ENCODE peak calls at places on chromosome 5, in nine cellular contexts. V, Y, X, U, A, S, G, N and D are unnamed samples. For H3K4me1, the result is how much of the 10 kb centered on the place peaks cover.

GRCh38 chr5:16935271-16936149 is 578 bp downstream of the MYO10 start:
- DNase-seq in V (peak), Y (no peak), X (peak), U (peak), A (no peak), S (peak), G (peak), N (no peak), D (no peak)

GRCh38 chr5:139439013-139439903 is at the start of gene DNAJC18:
- DNase-seq in V (peak), Y (peak), X (peak), U (peak), A (peak), S (peak), G (peak), N (peak), D (peak)

GRCh38 chr5:53091304-53091703 is 18.3 kb downstream of the MOCS2 start:
- DNase-seq in V (no peak), Y (no peak), X (no peak), U (no peak), A (no peak), S (no peak), G (no peak), N (no peak), D (no peak)

GRCh38 chr5:89309268-89309667 is 426.3 kb upstream of the MEF2C start:
- DNase-seq in V (no peak), Y (no peak), X (no peak), U (no peak), A (no peak), S (no peak), G (no peak), N (no peak), D (no peak)

GRCh38 chr5:163894645-163895044 is 389.2 kb downstream of the MAT2B start:
- DNase-seq in V (no peak), Y (no peak), X (no peak), U (no peak), A (no peak), S (no peak), G (no peak), N (no peak), D (no peak)

GRCh38 chr5:176447538-176447981 is 625 bp upstream of the FAF2 start:
- DNase-seq in V (no peak), Y (no peak), X (no peak), U (no peak), A (peak), S (no peak), G (no peak), N (no peak), D (no peak)

GRCh38 chr5:87411586-87412416 is 929 bp downstream of the CCNH start:
- DNase-seq in V (peak), Y (peak), X (peak), U (peak), A (peak), S (peak), G (peak), N (peak), D (no peak)

GRCh38 chr5:113212244-113212920 is 222.4 kb downstream of the TSSK1B start:
- DNase-seq in V (no peak), Y (no peak), X (no peak), U (no peak), A (no peak), S (peak), G (peak), N (no peak), D (peak)

GRCh38 chr5:138303365-138303764 is 28.2 kb downstream of the CDC25C start:
- DNase-seq in V (no peak), Y (no peak), X (no peak), U (no peak), A (peak), S (no peak), G (no peak), N (no peak), D (no peak)

GRCh38 chr5:141843156-141843927 is 34.9 kb downstream of the PCDH1 start:
- DNase-seq in V (no peak), Y (no peak), X (no peak), U (no peak), A (no peak), S (no peak), G (peak), N (no peak), D (no peak)
- H3K4me1 ChIP-seq in V (under half), Y (under half), X (half or more), U (under half), A (under half), S (under half), G (under half), N (under half), D (under half)

GRCh38 chr5:3075309-3075708 is 323.8 kb upstream of the IRX2 start:
- DNase-seq in V (no peak), Y (no peak), X (no peak), U (no peak), A (peak), S (no peak), G (no peak), N (no peak), D (no peak)
- TF ChIP-seq CTCF in V (no peak), Y (no peak), X (no peak), U (no peak), A (no peak), S (no peak), G (no peak), N (no peak), D (no peak)

GRCh38 chr5:169635933-169636332 is 1.1 kb upstream of the DOCK2 start:
- DNase-seq in V (no peak), Y (no peak), X (no peak), U (no peak), A (no peak), S (no peak), G (no peak), N (no peak), D (no peak)

GRCh38 chr5:169634606-169635005 is 2.5 kb upstream of the DOCK2 start:
- DNase-seq in V (no peak), Y (no peak), X (no peak), U (no peak), A (no peak), S (no peak), G (no peak), N (no peak), D (no peak)

GRCh38 chr5:169637856-169638190 is 748 bp downstream of the DOCK2 start:
- DNase-seq in V (no peak), Y (no peak), X (peak), U (no peak), A (no peak), S (no peak), G (peak), N (no peak), D (no peak)

GRCh38 chr5:169636477-169637084 is 494 bp upstream of the DOCK2 start:
- DNase-seq in V (no peak), Y (no peak), X (no peak), U (no peak), A (no peak), S (no peak), G (no peak), N (no peak), D (no peak)

DNA sequence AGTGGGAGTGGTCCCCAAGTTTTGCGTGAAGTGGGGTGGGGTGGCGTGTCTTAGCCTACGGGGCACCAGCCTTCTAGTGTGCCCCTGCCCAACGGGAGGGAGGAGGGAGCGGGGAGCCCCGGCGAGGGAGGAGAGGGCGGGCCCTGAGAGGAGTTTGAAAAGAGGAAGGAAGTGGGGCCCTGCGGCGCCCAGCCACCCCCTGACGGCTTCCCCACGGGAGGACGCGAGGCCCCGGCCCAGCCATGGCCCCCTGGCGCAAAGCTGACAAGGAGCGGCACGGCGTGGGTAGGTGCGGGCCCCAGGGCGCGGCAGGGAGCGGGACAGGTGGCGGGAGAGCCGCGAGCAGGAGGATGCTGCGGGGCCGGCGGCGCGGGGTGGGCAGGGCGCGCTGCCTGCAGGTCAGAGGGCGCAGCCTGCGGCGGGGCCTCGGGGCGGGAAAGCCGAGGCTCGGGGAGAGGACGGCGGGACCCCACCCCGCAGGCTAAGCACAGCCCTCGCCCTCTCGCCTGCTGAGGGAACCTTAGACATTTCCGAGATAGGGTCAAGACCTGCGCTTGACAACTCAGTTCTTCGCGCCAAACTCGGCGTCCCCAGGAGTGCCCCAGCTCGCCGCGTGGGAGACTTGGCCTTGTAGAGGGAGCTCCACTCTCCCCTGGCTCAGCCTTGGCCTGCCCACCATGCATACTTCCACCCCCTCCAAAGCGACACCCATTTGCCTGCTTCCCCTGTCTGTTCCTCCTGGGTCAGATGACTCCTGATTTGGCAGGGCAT is at the start of gene DOCK2:
- DNase-seq in V (peak), Y (no peak), X (peak), U (no peak), A (peak), S (peak), G (peak), N (peak), D (no peak)
- H3K4me3 ChIP-seq in V (peak), Y (no peak), X (peak), U (no peak), A (peak), S (no peak), G (no peak), N (peak), D (peak)

GRCh38 chr5:116564322-116564721 is 10.3 kb downstream of the SEMA6A start:
- DNase-seq in V (no peak), Y (no peak), X (no peak), U (no peak), A (no peak), S (no peak), G (peak), N (no peak), D (no peak)

GRCh38 chr5:116563909-116564308 is 10.7 kb downstream of the SEMA6A start:
- DNase-seq in V (no peak), Y (no peak), X (no peak), U (no peak), A (no peak), S (no peak), G (no peak), N (no peak), D (no peak)

GRCh38 chr5:116567100-116567499 is 7.5 kb downstream of the SEMA6A start:
- DNase-seq in V (no peak), Y (no peak), X (no peak), U (no peak), A (no peak), S (no peak), G (no peak), N (no peak), D (no peak)

GRCh38 chr5:116564756-116565593 is 9.6 kb downstream of the SEMA6A start:
- DNase-seq in V (no peak), Y (no peak), X (no peak), U (no peak), A (no peak), S (no peak), G (no peak), N (no peak), D (no peak)

GRCh38 chr5:116566251-116566650 is 8.4 kb downstream of the SEMA6A start:
- DNase-seq in V (no peak), Y (no peak), X (no peak), U (no peak), A (no peak), S (no peak), G (no peak), N (no peak), D (no peak)
- H3K4me1 ChIP-seq in V (under half), Y (under half), X (half or more), U (under half), A (under half), S (under half), G (under half), N (under half), D (under half)

GRCh38 chr5:157324237-157324636 is 58.3 kb downstream of the CYFIP2 start:
- DNase-seq in V (no peak), Y (no peak), X (no peak), U (no peak), A (peak), S (no peak), G (no peak), N (no peak), D (no peak)
- TF ChIP-seq CTCF in V (no peak), Y (peak), X (peak), U (no peak), A (peak), S (no peak), G (no peak), N (no peak), D (peak)

GRCh38 chr5:3994635-3995034 is 399.0 kb downstream of the IRX1 start:
- DNase-seq in V (no peak), Y (no peak), X (no peak), U (no peak), A (no peak), S (no peak), G (no peak), N (no peak), D (no peak)
- H3K4me3 ChIP-seq in V (no peak), Y (no peak), X (no peak), U (no peak), A (no peak), S (no peak), G (no peak), N (no peak), D (no peak)

GRCh38 chr5:1104327-1105006 is 7.4 kb downstream of the SLC12A7 start:
- DNase-seq in V (no peak), Y (no peak), X (no peak), U (no peak), A (no peak), S (peak), G (no peak), N (no peak), D (no peak)
- H3K4me1 ChIP-seq in V (under half), Y (under half), X (half or more), U (under half), A (under half), S (under half), G (under half), N (under half), D (half or more)

DNA sequence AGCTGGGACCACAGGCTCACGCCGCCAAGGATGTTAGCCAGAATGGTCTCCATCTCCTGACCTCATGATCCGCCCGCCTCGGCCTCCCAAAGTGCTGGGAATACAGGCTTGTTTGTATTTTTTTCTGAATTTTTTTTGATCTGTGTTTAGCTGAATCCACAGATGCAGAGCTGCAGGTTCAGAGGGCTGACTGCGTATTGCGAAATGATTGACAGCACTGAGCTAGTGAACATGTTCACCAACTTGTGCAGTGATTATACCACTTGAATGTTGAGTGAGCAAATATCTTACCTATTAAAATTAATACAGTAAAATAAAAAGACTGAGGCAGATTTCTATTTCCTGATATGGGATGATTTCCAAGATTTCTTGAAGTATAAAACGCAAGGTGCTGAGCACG is 123.1 kb upstream of the PHYKPL start:
- DNase-seq in V (no peak), Y (no peak), X (no peak), U (no peak), A (no peak), S (no peak), G (no peak), N (no peak), D (no peak)
- TF ChIP-seq CTCF in V (no peak), Y (no peak), X (no peak), U (no peak), A (no peak), S (no peak), G (no peak), N (no peak), D (no peak)